ENCODE peak calls at places on chromosome 7, in four cellular contexts. R is stomach, F is heart left ventricle, G is heart right ventricle. N is an unnamed sample. For H3K4me1, the result is how much of the 10 kb centered on the place peaks cover.

GRCh38 chr7:90669002-90669401 is 72.9 kb downstream of the CDK14 start:
- DNase-seq in G (no peak), F (no peak), R (no peak), N (no peak)

GRCh38 chr7:73573791-73574190 is 4.6 kb downstream of the TBL2 start:
- DNase-seq in R (no peak), G (no peak), F (no peak), N (no peak)

GRCh38 chr7:127816354-127817190 is 164.6 kb downstream of the SND1 start:
- DNase-seq in F (no peak), G (no peak), R (no peak), N (peak)

GRCh38 chr7:79332091-79332490 is 121.4 kb downstream of the MAGI2 start:
- DNase-seq in G (no peak), F (no peak), R (no peak), N (no peak)

GRCh38 chr7:94903971-94904370 is 3.4 kb upstream of the PPP1R9A start:
- DNase-seq in F (no peak), G (no peak), R (no peak), N (no peak)

GRCh38 chr7:133851416-133851815 is 275.7 kb upstream of the LRGUK start:
- DNase-seq in R (no peak), F (no peak), G (no peak), N (no peak)

GRCh38 chr7:44581426-44581906 is 565 bp downstream of the TMED4 start:
- DNase-seq in F (peak), R (peak), G (peak), N (no peak)

GRCh38 chr7:26087321-26088091 is 64.5 kb upstream of the NFE2L3 start:
- DNase-seq in F (no peak), G (no peak), R (no peak), N (no peak)

GRCh38 chr7:16564909-16565426 is 38.3 kb downstream of the LRRC72 start:
- DNase-seq in G (no peak), F (no peak), R (no peak), N (no peak)

GRCh38 chr7:158734861-158735260 is 30.3 kb upstream of the NCAPG2 start:
- DNase-seq in R (no peak), F (no peak), G (no peak), N (peak)

GRCh38 chr7:46619723-46620310 is 698.7 kb upstream of the IGFBP3 start:
- DNase-seq in G (no peak), F (no peak), R (no peak), N (no peak)

GRCh38 chr7:19362099-19362498 is 216.9 kb upstream of the FERD3L start:
- DNase-seq in R (no peak), G (no peak), F (no peak), N (no peak)

GRCh38 chr7:22238354-22239311 is 118.3 kb downstream of the RAPGEF5 start:
- DNase-seq in F (no peak), G (no peak), R (no peak), N (no peak)

GRCh38 chr7:134513169-134513752 is 14.1 kb upstream of the AKR1B10 start:
- DNase-seq in G (peak), R (peak), F (no peak), N (no peak)

GRCh38 chr7:133853706-133854276 is 273.3 kb upstream of the LRGUK start:
- DNase-seq in R (peak), G (no peak), F (no peak), N (peak)

GRCh38 chr7:96069361-96069760 is 252.5 kb downstream of the SLC25A13 start:
- DNase-seq in G (no peak), F (no peak), R (no peak), N (no peak)

GRCh38 chr7:137073571-137074325 is 205.3 kb downstream of the CHRM2 start:
- DNase-seq in R (no peak), G (no peak), F (no peak), N (no peak)

GRCh38 chr7:83550100-83550499 is 98.8 kb downstream of the SEMA3E start:
- DNase-seq in F (no peak), R (no peak), G (no peak), N (no peak)

GRCh38 chr7:48242846-48243245 is 71.6 kb downstream of the ABCA13 start:
- DNase-seq in G (no peak), R (no peak), F (no peak), N (no peak)

GRCh38 chr7:129123517-129123872 is 21.0 kb upstream of the TSPAN33 start:
- DNase-seq in F (no peak), R (no peak), G (no peak), N (no peak)

GRCh38 chr7:129118182-129118581 is 26.3 kb upstream of the TSPAN33 start:
- DNase-seq in G (no peak), R (no peak), F (no peak), N (no peak)

GRCh38 chr7:129118976-129119375 is 25.5 kb upstream of the TSPAN33 start:
- DNase-seq in F (no peak), R (no peak), G (no peak), N (no peak)

GRCh38 chr7:129122751-129123516 is 21.6 kb upstream of the TSPAN33 start:
- DNase-seq in F (no peak), G (no peak), R (no peak), N (no peak)

DNA sequence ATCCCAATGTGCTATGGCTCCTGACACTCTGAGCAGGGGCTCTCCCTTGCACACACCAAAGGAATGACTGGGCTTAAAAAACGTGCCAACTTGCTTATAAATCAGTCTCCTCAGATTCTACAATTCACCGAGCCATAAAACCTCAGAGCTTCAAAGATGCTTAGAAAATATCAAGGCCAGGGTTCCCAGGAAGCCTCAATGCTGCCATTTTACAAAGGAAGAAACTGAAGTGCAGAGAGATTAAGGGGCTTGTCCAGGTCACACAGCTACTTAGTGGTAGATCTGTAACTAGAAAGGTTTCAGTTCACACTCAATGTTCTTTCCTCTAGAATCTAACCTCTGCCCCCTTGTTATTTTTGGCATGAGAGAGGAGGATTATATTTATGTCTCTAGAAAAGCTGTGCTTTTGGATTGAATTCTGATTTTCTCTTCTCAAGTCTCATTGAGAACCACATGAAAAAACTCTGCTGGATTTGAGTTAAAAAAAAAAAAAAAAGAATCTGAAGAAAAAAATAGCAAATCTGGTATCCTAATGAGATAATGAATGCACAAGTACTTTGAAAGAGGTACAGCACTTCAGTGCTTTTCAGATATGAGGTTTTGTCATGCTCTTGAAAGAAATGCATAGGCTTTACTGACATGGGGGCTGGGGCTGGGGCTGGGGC is 22.3 kb upstream of the TSPAN33 start:
- DNase-seq in F (no peak), R (no peak), G (no peak), N (no peak)
- H3K4me3 ChIP-seq in F (no peak), R (no peak), G (no peak), N (no peak)

DNA sequence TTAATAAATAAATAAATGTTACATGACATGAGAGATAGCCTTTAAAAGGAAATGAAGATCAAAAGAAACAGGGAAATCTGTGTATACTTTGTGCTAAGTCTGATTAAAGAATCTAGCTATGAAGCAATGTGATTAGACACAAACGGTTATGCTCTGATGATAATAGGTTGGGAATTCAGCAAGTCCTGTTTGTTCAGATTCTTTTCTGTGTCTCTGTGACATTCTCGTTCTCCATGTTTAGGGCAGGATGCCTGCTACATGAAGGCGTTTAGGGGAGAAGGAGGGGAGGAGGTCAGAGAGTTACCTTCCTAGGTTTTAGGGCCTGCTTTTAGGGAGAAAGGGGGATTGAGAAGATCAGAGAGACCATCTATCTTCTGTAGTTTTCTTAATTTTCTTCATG is 555.3 kb downstream of the DNAJB9 start:
- DNase-seq in R (no peak), G (no peak), F (no peak), N (no peak)
- H3K4me1 ChIP-seq in R (under half), G (under half), F (under half), N (under half)

DNA sequence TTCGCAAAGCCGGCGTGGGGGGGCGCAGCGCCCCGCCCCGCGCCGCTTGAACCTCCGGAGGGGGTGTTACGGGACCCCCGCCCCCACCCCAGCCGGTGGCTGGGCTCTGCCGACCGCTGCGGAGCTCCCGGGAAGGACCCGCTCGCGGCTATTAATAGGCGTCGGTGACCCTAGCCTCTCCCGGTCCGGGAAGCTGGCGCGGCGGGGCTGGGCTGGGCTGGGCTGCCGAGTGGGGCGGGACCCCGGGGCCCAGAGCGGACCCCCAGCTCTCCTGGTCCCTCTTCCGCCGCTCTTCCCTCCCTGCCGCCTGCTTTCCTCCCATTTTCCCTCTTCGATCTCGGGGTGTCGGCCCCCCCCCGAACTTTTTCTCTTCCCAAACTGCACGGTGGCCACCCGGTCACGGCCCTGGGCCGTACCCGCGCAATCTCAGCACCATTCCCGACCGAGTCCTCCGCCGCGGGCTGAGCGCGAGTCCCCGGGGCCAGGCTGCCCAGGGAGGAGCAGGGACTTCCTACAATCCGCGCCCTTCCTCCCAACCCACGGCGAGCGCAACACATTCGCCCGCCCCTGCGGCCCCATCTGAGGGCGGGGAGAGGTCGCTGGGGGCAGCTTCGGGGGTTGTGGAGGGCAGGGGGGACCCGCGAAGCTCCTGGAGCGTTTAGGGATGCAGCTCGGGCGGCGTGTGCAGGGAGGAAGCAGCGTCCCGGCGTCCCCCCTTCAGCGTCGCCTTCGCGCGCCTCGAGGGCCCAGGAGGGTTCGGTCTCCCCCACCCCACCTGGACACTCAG is 3.1 kb upstream of the ELFN1 start:
- DNase-seq in R (no peak), F (peak), G (no peak), N (no peak)
- H3K4me3 ChIP-seq in R (peak), F (peak), G (peak), N (no peak)

GRCh38 chr7:149664176-149664575 is 109.2 kb downstream of the ZNF467 start:
- DNase-seq in R (no peak), G (no peak), F (no peak), N (no peak)
- H3K4me1 ChIP-seq in R (under half), G (under half), F (under half), N (under half)

N was measured in lung.